ENCODE peak calls at places on chromosomes 11 and 22, in five cellular contexts. One of them, this sample, is unnamed.

GRCh38 chr11:46361283-46362145 is 14.3 kb downstream of the DGKZ start:
- ATAC-seq in K562: peak
- ATAC-seq in activated naive CD8-positive, alpha-beta T cell treated with anti-CD3 and anti-CD28 coated beads, Interleukin-2, amount 50 U/mL, for 24 hours: peak
- ATAC-seq in gastrocnemius medialis: peak
- ATAC-seq in A549: no peak
- ATAC-seq in this sample: peak

GRCh38 chr11:96314326-96315050 is 28.5 kb downstream of the MAML2 start:
- ATAC-seq in activated naive CD8-positive, alpha-beta T cell treated with anti-CD3 and anti-CD28 coated beads, Interleukin-2, amount 50 U/mL, for 24 hours: no peak
- ATAC-seq in gastrocnemius medialis: peak
- ATAC-seq in K562: no peak
- ATAC-seq in A549: no peak
- ATAC-seq in this sample: no peak

GRCh38 chr22:22165936-22166710 is 78.5 kb upstream of the VPREB1 start:
- ATAC-seq in K562: peak
- ATAC-seq in gastrocnemius medialis: no peak
- ATAC-seq in activated naive CD8-positive, alpha-beta T cell treated with anti-CD3 and anti-CD28 coated beads, Interleukin-2, amount 50 U/mL, for 24 hours: no peak
- ATAC-seq in A549: peak
- ATAC-seq in this sample: no peak

GRCh38 chr11:2691991-2692841 is 7.6 kb downstream of the KCNQ1OT1 start:
- ATAC-seq in K562: peak
- ATAC-seq in A549: peak
- ATAC-seq in activated naive CD8-positive, alpha-beta T cell treated with anti-CD3 and anti-CD28 coated beads, Interleukin-2, amount 50 U/mL, for 24 hours: no peak
- ATAC-seq in gastrocnemius medialis: no peak
- ATAC-seq in this sample: no peak

GRCh38 chr22:38455063-38455529 is at the start of gene KCNJ4:
- ATAC-seq in activated naive CD8-positive, alpha-beta T cell treated with anti-CD3 and anti-CD28 coated beads, Interleukin-2, amount 50 U/mL, for 24 hours: no peak
- ATAC-seq in A549: no peak
- ATAC-seq in gastrocnemius medialis: no peak
- ATAC-seq in K562: no peak
- ATAC-seq in this sample: peak

GRCh38 chr11:14179126-14179820 is 179.7 kb downstream of the RRAS2 start:
- ATAC-seq in K562: no peak
- ATAC-seq in A549: no peak
- ATAC-seq in gastrocnemius medialis: peak
- ATAC-seq in activated naive CD8-positive, alpha-beta T cell treated with anti-CD3 and anti-CD28 coated beads, Interleukin-2, amount 50 U/mL, for 24 hours: no peak
- ATAC-seq in this sample: no peak

GRCh38 chr11:45162064-45162375 is 15.6 kb downstream of the PRDM11 start:
- ATAC-seq in activated naive CD8-positive, alpha-beta T cell treated with anti-CD3 and anti-CD28 coated beads, Interleukin-2, amount 50 U/mL, for 24 hours: no peak
- ATAC-seq in gastrocnemius medialis: no peak
- ATAC-seq in K562: no peak
- ATAC-seq in A549: no peak
- ATAC-seq in this sample: no peak

GRCh38 chr22:32058656-32059280 is 15.7 kb downstream of the SLC5A1 start:
- ATAC-seq in activated naive CD8-positive, alpha-beta T cell treated with anti-CD3 and anti-CD28 coated beads, Interleukin-2, amount 50 U/mL, for 24 hours: no peak
- ATAC-seq in gastrocnemius medialis: no peak
- ATAC-seq in K562: no peak
- ATAC-seq in A549: no peak
- ATAC-seq in this sample: no peak

GRCh38 chr11:132972565-132972964 is 559.7 kb downstream of the OPCML start:
- ATAC-seq in K562: no peak
- ATAC-seq in gastrocnemius medialis: no peak
- ATAC-seq in A549: no peak
- ATAC-seq in activated naive CD8-positive, alpha-beta T cell treated with anti-CD3 and anti-CD28 coated beads, Interleukin-2, amount 50 U/mL, for 24 hours: no peak
- ATAC-seq in this sample: no peak

GRCh38 chr11:132158091-132158490 is 787.7 kb downstream of the NTM start:
- ATAC-seq in activated naive CD8-positive, alpha-beta T cell treated with anti-CD3 and anti-CD28 coated beads, Interleukin-2, amount 50 U/mL, for 24 hours: no peak
- ATAC-seq in gastrocnemius medialis: no peak
- ATAC-seq in K562: no peak
- ATAC-seq in A549: no peak
- ATAC-seq in this sample: no peak

GRCh38 chr11:63549411-63549810 is 12.8 kb downstream of the PLAAT4 start:
- ATAC-seq in A549: no peak
- ATAC-seq in gastrocnemius medialis: no peak
- ATAC-seq in K562: no peak
- ATAC-seq in activated naive CD8-positive, alpha-beta T cell treated with anti-CD3 and anti-CD28 coated beads, Interleukin-2, amount 50 U/mL, for 24 hours: no peak
- ATAC-seq in this sample: no peak